ENCODE peak calls at places on chromosomes 4 and X, in five cellular contexts. D is CD4-positive, alpha-beta T cell; V is ACHN; Q is B cell; E is GM13977. J is an unnamed sample.

GRCh38 chr4:104524026-104524425 is 29.3 kb upstream of the CXXC4 start:
- DNase-seq in D (no peak), V (no peak), Q (no peak), E (no peak), J (no peak)

GRCh38 chr4:61079427-61079826 is 120.7 kb upstream of the ADGRL3 start:
- DNase-seq in D (no peak), V (no peak), Q (no peak), E (no peak), J (no peak)

GRCh38 chrX:85627363-85627762 is 247.9 kb upstream of the POF1B start:
- DNase-seq in D (no peak), V (peak), Q (no peak), E (no peak), J (no peak)

GRCh38 chr4:37946503-37947179 is 13.6 kb upstream of the PTTG2 start:
- DNase-seq in D (no peak), V (no peak), Q (no peak), E (no peak), J (no peak)

GRCh38 chrX:40539214-40540142 is 41.3 kb upstream of the ATP6AP2 start:
- DNase-seq in D (peak), V (no peak), Q (peak), E (peak), J (peak)

GRCh38 chr4:123110685-123111084 is 188.3 kb upstream of the NUDT6 start:
- DNase-seq in D (no peak), V (no peak), Q (no peak), E (no peak), J (no peak)

GRCh38 chrX:40484408-40485091 is 96.2 kb upstream of the ATP6AP2 start:
- DNase-seq in D (no peak), V (no peak), Q (no peak), E (no peak), J (no peak)

GRCh38 chr4:77310931-77311330 is 153.9 kb downstream of the CCNG2 start:
- DNase-seq in D (no peak), V (no peak), Q (no peak), E (no peak), J (no peak)

GRCh38 chrX:96909291-96909690 is 25.6 kb downstream of the RPA4 start:
- DNase-seq in D (no peak), V (no peak), Q (no peak), E (no peak), J (no peak)

GRCh38 chrX:23548164-23548563 is 119.1 kb upstream of the PRDX4 start:
- DNase-seq in D (no peak), V (no peak), Q (no peak), E (no peak), J (no peak)

GRCh38 chrX:124328765-124329164 is 3.7 kb upstream of the TEX13D start:
- DNase-seq in D (no peak), V (peak), Q (no peak), E (no peak), J (no peak)

GRCh38 chr4:140609548-140610425 is 41.0 kb upstream of the UCP1 start:
- DNase-seq in D (no peak), V (peak), Q (no peak), E (peak), J (peak)

GRCh38 chr4:15719506-15719905 is 16.6 kb downstream of the BST1 start:
- DNase-seq in D (no peak), V (no peak), Q (no peak), E (no peak), J (no peak)

GRCh38 chr4:67746797-67747495 is 7.2 kb downstream of the GNRHR start:
- DNase-seq in D (no peak), V (peak), Q (no peak), E (peak), J (no peak)

GRCh38 chr4:88985088-88985779 is 71.8 kb downstream of the FAM13A start:
- DNase-seq in D (no peak), V (no peak), Q (no peak), E (no peak), J (no peak)

GRCh38 chr4:73434311-73434710 is 1.7 kb upstream of the AFP start:
- DNase-seq in D (no peak), V (peak), Q (no peak), E (peak), J (peak)

GRCh38 chr4:41600243-41600642 is 62.3 kb downstream of the LIMCH1 start:
- DNase-seq in D (no peak), V (peak), Q (no peak), E (no peak), J (no peak)

GRCh38 chrX:103362504-103362903 is 6.2 kb downstream of the TCEAL9 start:
- DNase-seq in D (no peak), V (peak), Q (no peak), E (no peak), J (no peak)

GRCh38 chrX:93538575-93538974 is 134.8 kb downstream of the NAP1L3 start:
- DNase-seq in D (no peak), V (peak), Q (no peak), E (peak), J (no peak)

GRCh38 chrX:110212299-110212698 is 105.6 kb downstream of the AMMECR1 start:
- DNase-seq in D (no peak), V (no peak), Q (no peak), E (no peak), J (no peak)

GRCh38 chrX:1700757-1701156 is 85.9 kb downstream of the ASMT start:
- DNase-seq in D (no peak), V (no peak), Q (no peak), E (no peak), J (no peak)

GRCh38 chr4:148716361-148717063 is 274.3 kb upstream of the NR3C2 start:
- DNase-seq in D (no peak), V (no peak), Q (no peak), E (no peak), J (no peak)

GRCh38 chr4:102734591-102735385 is 26.0 kb downstream of the MANBA start:
- DNase-seq in D (no peak), V (no peak), Q (no peak), E (peak), J (peak)

GRCh38 chr4:9889306-9889705 is 107.9 kb downstream of the DRD5 start:
- DNase-seq in D (no peak), V (no peak), Q (no peak), E (no peak), J (no peak)

GRCh38 chrX:153473126-153473525 is 2.8 kb upstream of the HAUS7 start:
- DNase-seq in D (no peak), V (no peak), Q (no peak), E (no peak), J (no peak)

GRCh38 chr4:122577808-122578781 is 42.8 kb downstream of the IL21 start:
- DNase-seq in D (peak), V (peak), Q (no peak), E (peak), J (peak)

GRCh38 chr4:152991361-152991760 is 55.2 kb downstream of the FHDC1 start:
- DNase-seq in D (no peak), V (no peak), Q (no peak), E (no peak), J (no peak)

GRCh38 chrX:135974279-135974856 is 580 bp upstream of the MMGT1 start:
- DNase-seq in D (peak), V (peak), Q (peak), E (peak), J (no peak)

GRCh38 chr4:151459380-151459779 is 50.4 kb downstream of the FHIP1A start:
- DNase-seq in D (no peak), V (no peak), Q (no peak), E (no peak), J (no peak)

GRCh38 chrX:39491548-39492297 is 606.0 kb downstream of the BCOR start:
- DNase-seq in D (peak), V (no peak), Q (peak), E (peak), J (peak)

GRCh38 chr4:188372856-188373255 is 233.6 kb downstream of the TRIML1 start:
- DNase-seq in D (no peak), V (peak), Q (no peak), E (no peak), J (no peak)

GRCh38 chrX:45801554-45801953 is 600.9 kb upstream of the DIPK2B start:
- DNase-seq in D (no peak), V (peak), Q (no peak), E (peak), J (no peak)

GRCh38 chr4:13548059-13548983 is 4.0 kb upstream of the NKX3-2 start:
- DNase-seq in D (no peak), V (peak), Q (no peak), E (peak), J (no peak)

GRCh38 chr4:17376205-17376604 is 135.7 kb downstream of the QDPR start:
- DNase-seq in D (no peak), V (no peak), Q (no peak), E (no peak), J (no peak)

GRCh38 chr4:139685180-139685579 is 19.6 kb downstream of the MGST2 start:
- DNase-seq in D (no peak), V (no peak), Q (no peak), E (no peak), J (no peak)

GRCh38 chrX:104641176-104641575 is 75.2 kb downstream of the IL1RAPL2 start:
- DNase-seq in D (no peak), V (no peak), Q (no peak), E (no peak), J (no peak)